ENCODE peak calls at places on chromosomes 16 and 17, in five cellular contexts. U is astrocyte of the cerebellum; D is heart left ventricle; S is AG10803; J is CD8-positive, alpha-beta T cell. N is an unnamed sample.

GRCh38 chr17:596287-596686 is 118.4 kb downstream of the VPS53 start:
- DNase-seq in D (peak), J (no peak), S (no peak), U (no peak), N (no peak)

GRCh38 chr16:13866073-13866472 is 53.9 kb upstream of the ERCC4 start:
- DNase-seq in S (peak), D (peak), J (no peak), U (peak), N (peak)

GRCh38 chr16:57606847-57607501 is 21.5 kb upstream of the ADGRG1 start:
- DNase-seq in S (no peak), J (peak), D (no peak), U (no peak), N (no peak)

GRCh38 chr17:9924735-9925191 is 19.7 kb upstream of the RCVRN start:
- DNase-seq in S (peak), U (peak), D (no peak), J (no peak), N (peak)

GRCh38 chr16:1909661-1910231 is 8.5 kb downstream of the HS3ST6 start:
- DNase-seq in S (peak), U (no peak), J (no peak), D (no peak), N (no peak)

GRCh38 chr17:37479025-37479424 is 10.7 kb upstream of the DUSP14 start:
- DNase-seq in D (no peak), S (no peak), U (no peak), J (no peak), N (no peak)

GRCh38 chr16:86363057-86363490 is 147.3 kb upstream of the FOXF1 start:
- DNase-seq in S (peak), D (no peak), J (no peak), U (peak), N (peak)

GRCh38 chr17:37503148-37503547 is 13.5 kb downstream of the DUSP14 start:
- DNase-seq in D (no peak), J (no peak), S (no peak), U (no peak), N (no peak)

GRCh38 chr17:14197582-14197981 is 39.1 kb downstream of the CDRT15 start:
- DNase-seq in D (no peak), J (peak), U (no peak), S (no peak), N (no peak)

GRCh38 chr16:58338205-58338604 is 43.4 kb upstream of the PRSS54 start:
- DNase-seq in D (no peak), S (no peak), U (no peak), J (no peak), N (no peak)

GRCh38 chr16:50680907-50681885 is at the start of gene SNX20:
- DNase-seq in J (peak), S (no peak), U (no peak), D (peak), N (no peak)

GRCh38 chr16:29811170-29811895 is 660 bp upstream of the PRRT2 start:
- DNase-seq in J (peak), U (peak), D (peak), S (peak), N (peak)

DNA sequence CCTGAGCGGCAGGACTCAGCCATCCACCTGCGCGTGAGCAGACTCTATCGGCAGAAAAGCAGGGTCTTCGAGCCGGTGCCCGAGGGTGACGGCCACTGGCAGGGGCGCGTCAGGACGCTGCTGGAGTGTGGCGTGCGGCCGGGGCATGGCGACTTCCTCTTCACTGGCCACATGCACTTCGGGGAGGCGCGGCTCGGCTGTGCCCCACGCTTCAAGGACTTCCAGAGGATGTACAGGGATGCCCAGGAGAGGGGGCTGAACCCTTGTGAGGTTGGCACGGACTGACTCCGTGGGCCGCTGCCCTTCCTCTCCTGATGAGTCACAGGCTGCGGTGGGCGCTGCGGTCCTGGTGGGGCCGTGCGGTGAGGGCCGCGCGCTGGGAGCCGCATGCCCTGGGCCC is 14.9 kb downstream of the METRNL start:
- DNase-seq in S (no peak), J (no peak), D (no peak), U (no peak), N (no peak)
- H3K4me3 ChIP-seq in S (no peak), J (no peak), D (no peak), U (no peak), N (no peak)

GRCh38 chr16:66946974-66947301 is 11.6 kb downstream of the CES2 start:
- DNase-seq in D (no peak), U (no peak), S (no peak), J (no peak), N (no peak)

GRCh38 chr16:66946541-66946940 is 11.2 kb downstream of the CES2 start:
- DNase-seq in J (no peak), S (no peak), U (no peak), D (no peak), N (no peak)

GRCh38 chr16:66948034-66948821 is 12.8 kb upstream of the CES3 start:
- DNase-seq in S (no peak), J (no peak), U (no peak), D (peak), N (no peak)

GRCh38 chr16:66945939-66946338 is 10.6 kb downstream of the CES2 start:
- DNase-seq in U (no peak), J (no peak), S (no peak), D (no peak), N (no peak)

GRCh38 chr16:66947302-66948033 is 12.2 kb downstream of the CES2 start:
- DNase-seq in U (peak), D (peak), S (peak), J (peak), N (peak)
- H3K4me3 ChIP-seq in U (peak), D (peak), S (peak), J (peak), N (peak)

GRCh38 chr16:75012380-75013081 is 13.7 kb downstream of the ZNRF1 start:
- DNase-seq in U (no peak), D (no peak), J (no peak), S (no peak), N (no peak)
- H3K4me3 ChIP-seq in U (no peak), D (no peak), J (no peak), S (peak), N (no peak)

GRCh38 chr17:45311406-45311761 is 5.4 kb downstream of the MAP3K14 start:
- DNase-seq in J (no peak), U (no peak), S (no peak), D (no peak), N (no peak)
- H3K4me3 ChIP-seq in J (peak), U (peak), S (no peak), D (no peak), N (no peak)

DNA sequence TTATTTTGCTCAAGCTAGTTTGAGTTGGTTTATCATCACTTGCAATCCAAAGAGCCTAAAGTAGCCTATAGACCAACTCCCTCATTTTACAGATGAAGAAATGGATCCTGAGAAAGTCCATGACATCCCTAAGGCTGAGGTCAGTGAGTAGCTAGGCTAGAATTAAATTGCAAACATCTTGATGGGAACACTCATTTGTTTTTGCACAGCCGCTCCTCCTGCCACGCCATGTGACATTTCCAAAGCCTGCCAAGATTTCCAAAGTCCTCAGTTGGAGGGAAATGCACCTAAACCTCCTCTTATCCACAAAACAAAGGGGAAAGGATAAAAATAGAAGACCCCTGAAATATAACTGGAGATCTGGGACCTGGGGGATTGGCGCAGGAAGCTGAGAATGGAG is 15.0 kb downstream of the TMEM92 start:
- DNase-seq in S (peak), J (no peak), D (no peak), U (no peak), N (no peak)
- H3K4me3 ChIP-seq in S (peak), J (no peak), D (no peak), U (peak), N (peak)

GRCh38 chr17:76843703-76844484 is 24.3 kb upstream of the MGAT5B start:
- DNase-seq in J (no peak), S (no peak), U (no peak), D (no peak), N (no peak)

GRCh38 chr17:76840884-76841775 is 27.1 kb upstream of the MGAT5B start:
- DNase-seq in U (no peak), S (no peak), J (no peak), D (no peak), N (no peak)

GRCh38 chr17:76841776-76842405 is 26.3 kb upstream of the MGAT5B start:
- DNase-seq in S (no peak), J (no peak), U (no peak), D (no peak), N (no peak)

GRCh38 chr17:76844485-76844829 is 23.7 kb upstream of the MGAT5B start:
- DNase-seq in J (no peak), D (no peak), S (no peak), U (no peak), N (no peak)

GRCh38 chr17:76840443-76840767 is 27.8 kb upstream of the MGAT5B start:
- DNase-seq in J (no peak), U (no peak), S (no peak), D (peak), N (no peak)
- H3K4me3 ChIP-seq in J (no peak), U (no peak), S (no peak), D (no peak), N (no peak)